ENCODE peak calls at places on chromosome 19, in seven cellular contexts. V, Y, P, K, I, Q and R are unnamed samples.
A peak's percentile ranks its signal among the peaks of the same experiment; 100 is the strongest.

GRCh38 chr19:12544401-12544876 is 6.8 kb downstream of the ZNF564 start:
- DNase-seq in K (no peak), Q (peak; percentile 76), V (no peak), P (peak; percentile 90), Y (peak; percentile 90), I (no peak), R (no peak)

GRCh38 chr19:48963371-48964204 is 1.5 kb upstream of the FTL start:
- DNase-seq in V (no peak), P (peak; percentile 70), K (peak; percentile 69), Y (peak; percentile 51), Q (peak; percentile 73), I (peak; percentile 87), R (peak; percentile 91)

GRCh38 chr19:3440082-3440481 is 40.2 kb downstream of the SMIM24 start:
- DNase-seq in I (peak; percentile 12), P (no peak), V (no peak), K (peak; percentile 45), Y (no peak), Q (no peak), R (no peak)

GRCh38 chr19:43751466-43752220 is 3.1 kb downstream of the SMG9 start:
- DNase-seq in K (no peak), Q (no peak), Y (peak; percentile 75), V (peak; percentile 33), I (no peak), P (peak; percentile 81), R (no peak)

GRCh38 chr19:38706792-38707511 is 37.3 kb downstream of the CAPN12 start:
- DNase-seq in Y (no peak), P (no peak), K (no peak), Q (peak; percentile 46), V (no peak), I (peak; percentile 52), R (no peak)

GRCh38 chr19:38386300-38386967 is 1.4 kb downstream of the GGN start:
- DNase-seq in I (no peak), V (no peak), Y (no peak), K (no peak), P (no peak), Q (no peak), R (peak; percentile 26)

GRCh38 chr19:2949939-2950285 is 5.1 kb upstream of the ZNF77 start:
- DNase-seq in Q (peak; percentile 99), I (no peak), P (peak; percentile 63), K (no peak), V (no peak), Y (peak; percentile 48), R (peak; percentile 75)

GRCh38 chr19:1611353-1611752 is 6.1 kb upstream of the UQCR11 start:
- DNase-seq in P (no peak), Y (no peak), K (no peak), I (no peak), Q (no peak), V (no peak), R (no peak)

GRCh38 chr19:52231154-52231565 is 38.2 kb upstream of the ZNF766 start:
- DNase-seq in Q (no peak), Y (peak; percentile 23), P (peak; percentile 47), K (no peak), V (peak; percentile 82), I (no peak), R (no peak)

GRCh38 chr19:12841094-12841493 is 2.8 kb downstream of the MAST1 start:
- DNase-seq in P (no peak), V (no peak), Q (no peak), I (peak; percentile 49), K (no peak), Y (no peak), R (peak; percentile 77)

GRCh38 chr19:2168619-2169424 is 5.1 kb downstream of the DOT1L start:
- DNase-seq in K (no peak), Y (peak; percentile 96), V (peak; percentile 98), Q (peak; percentile 99), I (peak; percentile 95), P (peak; percentile 99), R (peak; percentile 96)

GRCh38 chr19:19268453-19269385 is 4.4 kb downstream of the TM6SF2 start:
- DNase-seq in V (no peak), Y (no peak), Q (no peak), K (no peak), P (no peak), I (no peak), R (no peak)

GRCh38 chr19:35986664-35987570 is 8.1 kb upstream of the SDHAF1 start:
- DNase-seq in I (no peak), P (no peak), K (peak; percentile 58), Y (no peak), V (no peak), Q (no peak), R (peak; percentile 34)
- TF ChIP-seq EZH2 in I (no peak), P (peak; percentile 61), K (peak; percentile 38), Y (peak; percentile 17), V (peak; percentile 21), Q (peak; percentile 46), R (no peak)

GRCh38 chr19:10368101-10368803 is 12.1 kb downstream of the TYK2 start:
- DNase-seq in K (no peak), P (no peak), Q (no peak), Y (no peak), I (no peak), V (no peak), R (no peak)
- TF ChIP-seq EZH2 in K (no peak), P (no peak), Q (no peak), Y (no peak), I (no peak), V (no peak), R (no peak)

GRCh38 chr19:40512110-40512472 is 45.3 kb downstream of the SPTBN4 start:
- DNase-seq in P (no peak), Q (no peak), V (no peak), I (no peak), Y (no peak), K (no peak), R (no peak)

GRCh38 chr19:40511487-40511886 is 44.7 kb downstream of the SPTBN4 start:
- DNase-seq in V (no peak), K (no peak), P (no peak), I (no peak), Y (no peak), Q (no peak), R (no peak)

GRCh38 chr19:40513345-40513678 is 46.5 kb downstream of the SPTBN4 start:
- DNase-seq in P (no peak), Y (no peak), Q (no peak), K (no peak), I (no peak), V (no peak), R (no peak)

GRCh38 chr19:40513741-40514315 is 47.0 kb downstream of the SPTBN4 start:
- DNase-seq in Q (no peak), Y (no peak), I (no peak), K (no peak), V (no peak), P (no peak), R (no peak)

GRCh38 chr19:40512473-40513344 is 45.9 kb downstream of the SPTBN4 start:
- DNase-seq in I (no peak), K (no peak), P (peak; percentile 34), Q (no peak), Y (no peak), V (peak; percentile 52), R (peak; percentile 50)
- TF ChIP-seq EZH2 in I (no peak), K (peak; percentile 85), P (no peak), Q (peak; percentile 23), Y (peak; percentile 65), V (peak; percentile 58), R (no peak)

DNA sequence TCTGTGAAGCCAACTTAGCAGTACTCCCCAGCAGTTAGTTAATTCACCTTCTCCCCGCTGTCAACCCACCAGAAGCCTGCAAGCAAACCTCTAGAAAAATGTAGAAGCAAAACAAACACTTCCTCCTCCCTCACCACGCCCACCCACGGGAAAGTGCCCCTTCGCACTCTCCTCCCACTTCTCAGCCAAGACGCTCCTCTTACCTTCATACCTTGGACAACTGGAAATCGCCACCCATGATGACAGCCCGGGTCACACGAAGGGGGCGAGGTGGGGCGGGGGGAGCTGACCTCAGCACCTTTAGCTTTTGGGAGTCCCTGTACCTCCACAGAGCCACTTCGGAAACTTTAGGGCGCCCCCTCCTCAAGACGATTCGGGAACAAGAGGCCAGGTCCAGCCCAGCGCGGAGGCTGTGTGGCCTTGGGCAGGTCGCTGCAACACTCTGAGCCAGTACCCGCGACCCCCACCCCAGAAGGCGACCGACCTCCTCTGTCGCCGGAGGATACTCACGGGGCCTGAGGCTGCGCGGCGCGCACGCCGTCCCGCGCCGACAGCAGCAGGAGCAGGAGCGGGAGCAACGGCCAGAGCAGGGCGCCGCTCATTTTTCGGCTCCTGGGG is 460 bp downstream of the CPAMD8 start:
- DNase-seq in P (no peak), Q (no peak), K (no peak), Y (no peak), V (no peak), I (peak; percentile 57), R (peak; percentile 55)
- TF ChIP-seq EZH2 in P (peak; percentile 84), Q (peak; percentile 83), K (no peak), Y (peak; percentile 71), V (no peak), I (no peak), R (no peak)

GRCh38 chr19:17266975-17267788 is at the start of gene BABAM1:
- DNase-seq in Q (peak; percentile 99), K (peak; percentile 99), I (peak; percentile 94), Y (peak; percentile 100), V (peak; percentile 99), P (peak; percentile 100), R (peak; percentile 97)
- TF ChIP-seq EZH2 in Q (peak; percentile 87), K (no peak), I (no peak), Y (peak; percentile 95), V (peak; percentile 73), P (peak; percentile 83), R (no peak)

GRCh38 chr19:7516281-7516862 is 469 bp downstream of the ZNF358 start:
- DNase-seq in P (no peak), V (no peak), K (no peak), I (no peak), Y (no peak), Q (no peak), R (peak; percentile 31)
- TF ChIP-seq EZH2 in P (no peak), V (no peak), K (no peak), I (no peak), Y (no peak), Q (no peak), R (no peak)

DNA sequence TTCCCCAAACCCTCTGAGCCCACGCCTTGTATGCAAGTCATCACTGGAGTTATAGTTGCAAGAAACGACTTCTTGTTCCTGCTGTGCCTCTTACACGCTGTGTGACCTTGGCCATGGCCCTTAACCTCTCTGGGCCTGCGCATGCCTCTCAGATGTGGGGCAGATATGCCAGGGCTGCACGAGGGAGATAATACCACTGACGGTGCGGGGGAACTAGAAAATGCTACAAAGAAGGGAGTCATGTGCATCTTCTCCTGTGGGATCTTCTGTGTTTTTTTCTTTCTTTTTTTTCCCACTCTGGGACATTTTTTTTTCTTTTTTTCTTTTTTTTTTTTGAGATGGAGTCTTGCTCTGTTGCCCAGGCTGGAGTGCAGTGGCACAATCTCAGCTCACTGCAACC is 4.3 kb upstream of the SAMD1 start:
- DNase-seq in P (no peak), V (no peak), K (no peak), Y (no peak), I (no peak), Q (no peak), R (no peak)
- TF ChIP-seq EZH2 in P (no peak), V (no peak), K (no peak), Y (no peak), I (no peak), Q (no peak), R (no peak)